ENCODE peak calls at places on chromosome 12, in seven cellular contexts. Z is mesenchymal stem cell, M is IMR-90, L is mesendoderm, N is neuronal stem cell, F is H9, G is H1. I is an unnamed sample.

GRCh38 chr12:64876388-64877071 is 52.1 kb downstream of the TBC1D30 start:
- DNase-seq in F (no peak), M (no peak), Z (no peak), G (no peak), N (no peak), L (no peak), I (no peak)

GRCh38 chr12:113187588-113187987 is 2.1 kb downstream of the RITA1 start:
- DNase-seq in M (no peak), G (no peak), N (no peak), Z (no peak), F (no peak), L (no peak), I (peak)

GRCh38 chr12:107749094-107749493 is 11.8 kb downstream of the PRDM4 start:
- DNase-seq in F (no peak), N (no peak), M (peak), G (no peak), L (no peak), Z (peak), I (no peak)

GRCh38 chr12:12813120-12814101 is at the start of gene DDX47:
- DNase-seq in M (peak), F (peak), G (peak), N (peak), Z (peak), L (peak), I (peak)

GRCh38 chr12:12267801-12268200 is 957 bp upstream of the LRP6 start:
- DNase-seq in Z (no peak), G (no peak), F (peak), L (peak), N (no peak), M (no peak), I (no peak)

GRCh38 chr12:79737875-79738718 is 47.3 kb upstream of the PAWR start:
- DNase-seq in Z (peak), L (peak), N (peak), G (no peak), F (no peak), M (peak), I (peak)

GRCh38 chr12:114799574-114800487 is 115.9 kb upstream of the TBX3 start:
- DNase-seq in Z (peak), G (no peak), L (no peak), N (peak), M (peak), F (peak), I (peak)

GRCh38 chr12:106139422-106140141 is 828 bp upstream of the NUAK1 start:
- DNase-seq in F (peak), N (peak), L (peak), M (peak), Z (peak), G (peak), I (peak)

GRCh38 chr12:129566800-129567199 is 337.0 kb downstream of the TMEM132D start:
- DNase-seq in N (no peak), M (no peak), G (no peak), F (no peak), Z (no peak), L (no peak), I (no peak)

GRCh38 chr12:129673807-129674206 is 230.0 kb downstream of the TMEM132D start:
- DNase-seq in Z (no peak), F (no peak), N (no peak), L (no peak), M (no peak), G (no peak), I (no peak)

GRCh38 chr12:16880864-16881285 is 274.9 kb upstream of the LMO3 start:
- DNase-seq in N (peak), F (peak), L (peak), Z (no peak), M (no peak), G (peak), I (no peak)

GRCh38 chr12:120687570-120688289 is 781 bp downstream of the MLEC start:
- DNase-seq in L (peak), Z (peak), F (no peak), M (no peak), N (no peak), G (no peak), I (peak)

GRCh38 chr12:110733089-110733715 is 9.5 kb downstream of the PPP1CC start:
- DNase-seq in L (no peak), F (no peak), N (no peak), M (peak), Z (no peak), G (no peak), I (no peak)

GRCh38 chr12:63889721-63890509 is 45.4 kb downstream of the SRGAP1 start:
- DNase-seq in Z (no peak), M (no peak), G (no peak), L (peak), N (no peak), F (no peak), I (peak)

GRCh38 chr12:99495797-99496196 is 151.8 kb upstream of the GARIN6 start:
- DNase-seq in F (no peak), G (no peak), N (no peak), L (no peak), Z (no peak), M (no peak), I (no peak)

GRCh38 chr12:12008931-12009611 is 61.7 kb upstream of the BCL2L14 start:
- DNase-seq in N (peak), L (peak), M (peak), F (peak), Z (peak), G (peak), I (peak)

GRCh38 chr12:104381721-104382480 is 74.8 kb upstream of the CHST11 start:
- DNase-seq in L (peak), F (peak), N (peak), M (peak), G (peak), Z (peak), I (peak)

GRCh38 chr12:132152411-132152821 is 8.2 kb downstream of the NOC4L start:
- DNase-seq in L (no peak), G (no peak), Z (no peak), N (no peak), M (no peak), F (no peak), I (no peak)

GRCh38 chr12:56634837-56635538 is 4.9 kb upstream of the BAZ2A start:
- DNase-seq in M (peak), G (no peak), L (peak), Z (peak), F (peak), N (no peak), I (peak)

GRCh38 chr12:119208626-119209061 is 29.9 kb downstream of the HSPB8 start:
- DNase-seq in M (peak), N (peak), F (peak), L (peak), Z (peak), G (no peak), I (peak)

GRCh38 chr12:51866762-51867161 is 18.2 kb upstream of the FIGNL2 start:
- DNase-seq in G (no peak), F (no peak), Z (no peak), L (no peak), N (no peak), M (no peak), I (peak)

GRCh38 chr12:10562306-10562933 is 51.0 kb downstream of the MAGOHB start:
- DNase-seq in M (peak), L (peak), G (no peak), Z (peak), N (peak), F (no peak), I (peak)

GRCh38 chr12:57744194-57744776 is 554 bp upstream of the TSPAN31 start:
- DNase-seq in M (peak), Z (no peak), G (no peak), N (no peak), L (no peak), F (no peak), I (peak)

GRCh38 chr12:41950455-41950854 is 194.2 kb downstream of the GXYLT1 start:
- DNase-seq in F (no peak), Z (no peak), L (no peak), N (no peak), M (no peak), G (no peak), I (no peak)

GRCh38 chr12:52059582-52060497 is 8.6 kb downstream of the NR4A1 start:
- DNase-seq in F (no peak), Z (peak), L (no peak), G (no peak), N (no peak), M (peak), I (no peak)

GRCh38 chr12:981176-981828 is 9.7 kb upstream of the ERC1 start:
- DNase-seq in M (no peak), L (no peak), Z (no peak), N (no peak), G (no peak), F (no peak), I (no peak)

GRCh38 chr12:79515526-79515935 is 175.2 kb downstream of the PAWR start:
- DNase-seq in Z (no peak), G (no peak), M (no peak), N (no peak), F (no peak), L (no peak), I (no peak)

GRCh38 chr12:4273651-4274395 is at the start of gene CCND2:
- DNase-seq in Z (peak), M (peak), N (peak), G (peak), F (peak), L (peak), I (no peak)

GRCh38 chr12:116057356-116057755 is 220.1 kb downstream of the MED13L start:
- DNase-seq in L (no peak), G (no peak), N (no peak), Z (peak), F (no peak), M (peak), I (no peak)

GRCh38 chr12:21547437-21547836 is 21.3 kb downstream of the SPX start:
- DNase-seq in G (no peak), N (no peak), F (no peak), M (no peak), L (no peak), Z (no peak), I (no peak)

GRCh38 chr12:44603701-44604100 is 272.4 kb downstream of the NELL2 start:
- DNase-seq in Z (no peak), M (no peak), N (peak), G (no peak), L (no peak), F (no peak), I (no peak)

GRCh38 chr12:57522887-57523705 is 472 bp downstream of the MBD6 start:
- DNase-seq in L (peak), G (no peak), M (peak), F (no peak), N (peak), Z (peak), I (no peak)

GRCh38 chr12:34387711-34388635 is 365.7 kb downstream of the ALG10 start:
- DNase-seq in F (no peak), L (no peak), M (no peak), Z (no peak), G (no peak), N (no peak), I (no peak)

GRCh38 chr12:82325540-82326336 is 32.4 kb downstream of the CCDC59 start:
- DNase-seq in N (no peak), F (no peak), L (no peak), M (no peak), G (no peak), Z (no peak), I (no peak)
- H2AK5ac ChIP-seq in N (no peak), F (no peak), L (no peak), M (no peak), G (no peak), Z (no peak), I (no peak)

GRCh38 chr12:121784460-121784859 is 9.0 kb downstream of the RHOF start:
- DNase-seq in Z (peak), F (no peak), M (peak), G (no peak), L (no peak), N (no peak), I (peak)

GRCh38 chr12:121782616-121782966 is 10.9 kb downstream of the RHOF start:
- DNase-seq in M (no peak), G (no peak), L (no peak), N (no peak), Z (no peak), F (peak), I (no peak)

GRCh38 chr12:121783771-121784170 is 9.7 kb downstream of the RHOF start:
- DNase-seq in N (no peak), M (no peak), F (no peak), G (no peak), L (no peak), Z (no peak), I (no peak)

GRCh38 chr12:121780429-121780828 is 13.1 kb downstream of the RHOF start:
- DNase-seq in F (no peak), L (no peak), G (no peak), Z (no peak), M (no peak), N (no peak), I (no peak)

GRCh38 chr12:121781751-121782615 is 11.5 kb downstream of the RHOF start:
- DNase-seq in F (peak), M (peak), N (no peak), Z (peak), G (no peak), L (no peak), I (no peak)
- H2AK5ac ChIP-seq in F (no peak), M (peak), N (no peak), Z (no peak), G (no peak), L (no peak), I (no peak)

DNA sequence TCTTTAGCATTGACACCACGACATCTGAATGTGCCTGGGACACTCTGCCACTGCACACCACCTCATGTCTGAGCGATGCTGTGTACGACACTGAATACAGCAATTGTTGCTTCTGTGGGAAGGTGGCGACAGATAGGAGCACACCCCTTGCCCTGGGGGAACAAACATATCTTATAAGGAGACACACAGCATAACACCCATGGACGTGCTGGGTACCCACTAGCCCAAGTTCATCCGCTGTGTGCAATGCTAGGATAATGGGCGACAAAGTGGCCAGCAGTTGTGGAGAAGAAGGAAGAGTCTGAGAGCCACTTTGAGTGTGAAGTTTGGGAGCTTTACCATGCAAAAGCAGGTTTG is 61.1 kb downstream of the VWF start:
- DNase-seq in M (no peak), G (no peak), Z (no peak), N (no peak), L (no peak), F (no peak), I (no peak)
- H2AK5ac ChIP-seq in M (peak), G (no peak), Z (no peak), N (no peak), L (no peak), F (no peak), I (no peak)

GRCh38 chr12:92411687-92412086 is 266.0 kb upstream of the BTG1 start:
- DNase-seq in L (no peak), N (no peak), G (no peak), F (no peak), M (no peak), Z (no peak), I (no peak)

GRCh38 chr12:92414383-92415065 is 268.9 kb upstream of the BTG1 start:
- DNase-seq in F (no peak), G (no peak), N (no peak), M (peak), L (no peak), Z (peak), I (no peak)

GRCh38 chr12:92417343-92417742 is 271.7 kb upstream of the BTG1 start:
- DNase-seq in N (no peak), M (no peak), F (no peak), G (no peak), L (no peak), Z (no peak), I (peak)

GRCh38 chr12:92416385-92416812 is 270.8 kb upstream of the BTG1 start:
- DNase-seq in M (no peak), F (no peak), G (no peak), N (no peak), L (peak), Z (no peak), I (peak)

DNA sequence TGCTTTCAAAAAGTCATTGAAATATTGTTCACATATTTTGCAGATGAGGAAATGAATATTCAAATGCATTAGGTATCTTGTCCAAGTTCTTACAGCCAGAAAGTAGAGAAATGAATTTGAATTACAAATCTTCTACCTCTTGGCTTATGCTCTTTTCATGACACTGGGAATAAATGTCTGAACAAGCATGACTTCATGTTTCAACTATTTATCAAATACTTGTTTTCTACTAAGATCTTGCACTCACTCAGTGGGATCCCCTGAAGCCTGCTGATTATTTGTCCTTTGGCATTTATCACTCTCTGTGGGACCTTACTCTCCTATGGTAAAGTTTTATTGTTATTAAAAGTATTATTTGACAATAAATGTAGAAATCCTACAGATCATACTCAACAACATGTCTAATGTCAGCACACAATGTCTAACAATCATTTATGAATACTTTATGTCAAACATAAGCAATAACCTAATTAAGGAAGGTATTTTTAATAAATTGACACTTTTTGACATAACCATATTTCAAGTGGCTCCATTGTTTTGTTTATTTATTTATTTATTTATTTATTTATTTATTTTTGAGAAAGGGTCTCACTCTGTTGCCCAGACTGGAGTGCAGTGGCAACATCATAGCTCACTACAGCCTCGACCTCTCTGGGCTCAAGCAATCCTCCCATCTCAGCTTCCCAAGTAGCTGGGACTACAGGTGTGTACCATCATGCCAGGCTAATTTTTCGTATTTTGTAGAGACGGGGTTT is 267.5 kb upstream of the BTG1 start:
- DNase-seq in Z (no peak), G (no peak), N (no peak), L (peak), F (no peak), M (peak), I (no peak)
- H2AK5ac ChIP-seq in Z (no peak), G (no peak), N (no peak), L (no peak), F (no peak), M (no peak), I (no peak)

I was measured in trophoblast cell.